ENCODE peak calls at places on chromosomes 1 and 21, in six cellular contexts. A, D, X, O, S and F are unnamed samples.

GRCh38 chr1:29259802-29260441 is 23.6 kb downstream of the PTPRU start:
- DNase-seq in S (peak), D (peak), O (no peak), A (no peak), X (peak), F (peak)

GRCh38 chr1:116286541-116286971 is 86.5 kb upstream of the ATP1A1 start:
- DNase-seq in O (no peak), A (peak), S (no peak), D (no peak), X (no peak), F (no peak)

GRCh38 chr1:19251305-19252196 is at the start of the genes EMC1 and MRTO4:
- DNase-seq in X (peak), S (peak), A (peak), O (peak), D (peak), F (peak)

GRCh38 chr21:36908260-36908908 is 58.1 kb downstream of the HLCS start:
- DNase-seq in X (no peak), O (no peak), D (no peak), A (peak), S (no peak), F (no peak)

GRCh38 chr1:9292361-9293240 is at the start of gene SPSB1:
- DNase-seq in O (no peak), X (peak), S (peak), D (peak), A (peak), F (peak)

GRCh38 chr1:19923137-19923952 is at the start of gene PLA2G2E:
- DNase-seq in A (no peak), D (no peak), S (peak), X (no peak), O (no peak), F (peak)

GRCh38 chr1:183075861-183076260 is 52.6 kb downstream of the LAMC1 start:
- DNase-seq in O (no peak), S (no peak), X (no peak), A (no peak), D (no peak), F (no peak)

GRCh38 chr1:101293461-101294045 is 56.7 kb downstream of the S1PR1 start:
- DNase-seq in X (no peak), O (no peak), A (peak), S (no peak), D (no peak), F (no peak)

GRCh38 chr1:76083189-76083588 is 8.6 kb downstream of the ST6GALNAC3 start:
- DNase-seq in D (no peak), O (no peak), X (no peak), S (no peak), A (no peak), F (no peak)

GRCh38 chr21:45155910-45156309 is 81.5 kb downstream of the ADARB1 start:
- DNase-seq in S (no peak), D (no peak), A (no peak), O (no peak), X (no peak), F (no peak)

GRCh38 chr1:30083800-30084464 is 639.5 kb downstream of the MATN1 start:
- DNase-seq in D (no peak), X (no peak), O (no peak), A (peak), S (no peak), F (no peak)

GRCh38 chr1:46133181-46133658 is 791 bp upstream of the PIK3R3 start:
- DNase-seq in S (no peak), X (no peak), O (no peak), A (no peak), D (peak), F (peak)

GRCh38 chr1:2235300-2235998 is 7.3 kb downstream of the SKI start:
- DNase-seq in S (no peak), A (no peak), X (no peak), D (no peak), O (no peak), F (no peak)

GRCh38 chr1:113246929-113247328 is 143.4 kb upstream of the MAGI3 start:
- DNase-seq in D (no peak), A (no peak), O (no peak), S (no peak), X (no peak), F (no peak)

GRCh38 chr1:38026592-38027200 is 14.2 kb downstream of the UTP11 start:
- DNase-seq in S (peak), D (no peak), A (peak), O (no peak), X (peak), F (peak)

GRCh38 chr1:19981507-19982312 is 2.3 kb upstream of the PLA2G2A start:
- DNase-seq in X (no peak), O (no peak), D (no peak), S (peak), A (no peak), F (no peak)

GRCh38 chr1:203476223-203476622 is 617 bp downstream of the PRELP start:
- DNase-seq in O (no peak), D (no peak), S (no peak), A (no peak), X (no peak), F (no peak)
- H3K4me3 ChIP-seq in O (no peak), D (no peak), S (no peak), A (no peak), X (no peak), F (no peak)

GRCh38 chr1:145988773-145989172 is 7.6 kb downstream of the TXNIP start:
- DNase-seq in D (no peak), O (no peak), A (no peak), X (no peak), S (no peak), F (no peak)
- H3K4me3 ChIP-seq in D (no peak), O (no peak), A (no peak), X (no peak), S (no peak), F (no peak)

GRCh38 chr1:92188436-92189255 is 29.1 kb upstream of the C1orf146 start:
- DNase-seq in X (no peak), D (no peak), S (no peak), O (no peak), A (no peak), F (no peak)

GRCh38 chr1:92186081-92186480 is 31.6 kb upstream of the C1orf146 start:
- DNase-seq in O (no peak), A (peak), S (no peak), D (no peak), X (no peak), F (no peak)

GRCh38 chr1:92184632-92185031 is 33.1 kb upstream of the C1orf146 start:
- DNase-seq in D (no peak), A (peak), X (no peak), O (no peak), S (no peak), F (no peak)
- H3K4me3 ChIP-seq in D (no peak), A (no peak), X (no peak), O (no peak), S (no peak), F (no peak)

GRCh38 chr1:165662186-165662585 is 31.2 kb downstream of the MGST3 start:
- DNase-seq in D (no peak), O (no peak), A (no peak), S (no peak), X (no peak), F (no peak)
- H3K4me3 ChIP-seq in D (no peak), O (no peak), A (no peak), S (no peak), X (no peak), F (no peak)

GRCh38 chr1:117336087-117336817 is 31.0 kb upstream of the MAN1A2 start:
- DNase-seq in X (no peak), D (peak), S (no peak), O (no peak), A (no peak), F (no peak)

GRCh38 chr1:117339866-117340357 is 27.3 kb upstream of the MAN1A2 start:
- DNase-seq in S (peak), X (no peak), A (peak), O (peak), D (peak), F (no peak)

GRCh38 chr1:117342397-117342796 is 24.9 kb upstream of the MAN1A2 start:
- DNase-seq in X (no peak), D (no peak), O (no peak), S (peak), A (no peak), F (no peak)

GRCh38 chr1:117346206-117346928 is 20.9 kb upstream of the MAN1A2 start:
- DNase-seq in D (no peak), X (no peak), A (peak), O (no peak), S (no peak), F (peak)

GRCh38 chr1:117341123-117341522 is 26.1 kb upstream of the MAN1A2 start:
- DNase-seq in D (no peak), A (no peak), S (no peak), O (no peak), X (no peak), F (no peak)
- H3K4me3 ChIP-seq in D (no peak), A (no peak), S (no peak), O (no peak), X (no peak), F (no peak)

GRCh38 chr1:217539510-217539909 is 91.4 kb downstream of the GPATCH2 start:
- DNase-seq in D (no peak), O (no peak), A (no peak), S (no peak), X (no peak), F (no peak)

GRCh38 chr1:217540321-217540720 is 90.6 kb downstream of the GPATCH2 start:
- DNase-seq in D (no peak), O (no peak), A (no peak), S (no peak), X (no peak), F (no peak)

GRCh38 chr1:217542136-217542777 is 88.6 kb downstream of the GPATCH2 start:
- DNase-seq in D (no peak), A (no peak), O (no peak), X (no peak), S (no peak), F (no peak)

DNA sequence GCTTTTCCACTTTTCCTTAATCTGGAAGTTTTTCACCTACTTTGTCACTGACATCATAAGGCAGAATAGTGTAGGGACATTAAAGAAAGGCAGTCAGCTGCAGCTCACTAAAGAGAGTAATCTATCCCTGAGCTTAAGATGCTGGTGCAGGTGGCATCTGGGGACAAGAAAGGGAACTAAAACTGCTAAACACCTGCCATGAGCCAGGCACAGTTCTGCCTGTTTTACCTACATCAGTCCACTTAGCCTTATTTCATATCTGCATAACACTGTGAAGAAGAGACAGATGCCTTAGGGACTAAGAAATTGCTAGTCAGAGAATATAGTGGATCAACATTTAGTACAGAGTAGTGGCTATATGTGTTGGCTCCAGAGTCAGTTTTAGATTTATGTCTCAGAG is 88.1 kb downstream of the GPATCH2 start:
- DNase-seq in O (no peak), S (no peak), A (no peak), X (no peak), D (no peak), F (no peak)
- H3K4me3 ChIP-seq in O (no peak), S (no peak), A (no peak), X (no peak), D (no peak), F (no peak)

GRCh38 chr1:13735168-13735930 is 35.4 kb downstream of the PRDM2 start:
- DNase-seq in D (no peak), X (no peak), A (no peak), O (no peak), S (no peak), F (no peak)

GRCh38 chr1:13732971-13733667 is 33.1 kb downstream of the PRDM2 start:
- DNase-seq in A (no peak), O (no peak), D (no peak), S (no peak), X (no peak), F (no peak)

GRCh38 chr1:13731897-13732296 is 31.9 kb downstream of the PRDM2 start:
- DNase-seq in D (no peak), O (no peak), A (no peak), S (no peak), X (no peak), F (no peak)

GRCh38 chr1:13730751-13731482 is 30.9 kb downstream of the PRDM2 start:
- DNase-seq in A (peak), S (peak), X (no peak), D (no peak), O (no peak), F (no peak)

DNA sequence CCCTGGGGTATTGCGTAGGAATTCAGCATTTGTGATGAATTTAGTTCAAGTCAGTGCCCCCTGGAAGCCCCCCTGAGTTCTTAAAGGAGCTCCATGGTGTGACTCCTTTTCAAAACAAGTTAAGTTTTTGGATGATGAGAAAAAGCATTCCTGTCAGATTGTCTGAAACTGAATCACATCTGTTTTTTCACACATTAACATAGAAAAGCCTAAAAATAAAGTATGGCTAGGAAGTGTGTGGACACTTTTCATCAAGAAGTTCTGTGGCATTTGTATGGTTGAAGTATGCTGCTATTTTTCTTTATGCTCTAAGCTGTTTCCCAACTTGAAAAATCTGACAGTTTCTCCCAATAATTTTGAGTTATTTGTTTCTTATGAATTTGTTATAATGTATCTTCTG is 33.7 kb downstream of the PRDM2 start:
- DNase-seq in S (no peak), A (no peak), X (no peak), O (no peak), D (no peak), F (no peak)
- H3K4me3 ChIP-seq in S (no peak), A (no peak), X (no peak), O (no peak), D (no peak), F (no peak)